ENCODE peak calls at places on chromosomes 11 and 22, in nine cellular contexts. One of them, this sample, is unnamed.
A peak's percentile ranks its signal among the peaks of the same experiment; 100 is the strongest.

GRCh38 chr11:57566564-57567209 is 785 bp downstream of the UBE2L6 start:
- DNase-seq in GM23338: no peak
- DNase-seq in lower lobe of right lung: no peak
- DNase-seq in CD4-positive, alpha-beta memory T cell: no peak
- DNase-seq in cardiac muscle cell: peak; percentile 10
- DNase-seq in IMR-90: no peak
- DNase-seq in BE2C: no peak
- DNase-seq in brain microvascular endothelial cell: no peak
- DNase-seq in left ventricle myocardium inferior: no peak
- DNase-seq in this sample: no peak

GRCh38 chr11:36469881-36470802 is 39.9 kb downstream of the TRAF6 start:
- DNase-seq in left ventricle myocardium inferior: no peak
- DNase-seq in IMR-90: peak; percentile 74
- DNase-seq in lower lobe of right lung: no peak
- DNase-seq in GM23338: no peak
- DNase-seq in BE2C: no peak
- DNase-seq in CD4-positive, alpha-beta memory T cell: no peak
- DNase-seq in cardiac muscle cell: peak; percentile 59
- DNase-seq in brain microvascular endothelial cell: peak; percentile 75
- DNase-seq in this sample: peak; percentile 81

GRCh38 chr11:76578655-76579046 is 91.9 kb downstream of the LRRC32 start:
- DNase-seq in left ventricle myocardium inferior: peak; percentile 68
- DNase-seq in IMR-90: no peak
- DNase-seq in brain microvascular endothelial cell: peak; percentile 80
- DNase-seq in lower lobe of right lung: peak; percentile 60
- DNase-seq in cardiac muscle cell: no peak
- DNase-seq in GM23338: peak; percentile 39
- DNase-seq in BE2C: no peak
- DNase-seq in CD4-positive, alpha-beta memory T cell: no peak
- DNase-seq in this sample: no peak

GRCh38 chr11:47020793-47021624 is 84.4 kb downstream of the CSTPP1 start:
- DNase-seq in left ventricle myocardium inferior: no peak
- DNase-seq in CD4-positive, alpha-beta memory T cell: no peak
- DNase-seq in lower lobe of right lung: no peak
- DNase-seq in GM23338: peak; percentile 35
- DNase-seq in BE2C: no peak
- DNase-seq in IMR-90: peak; percentile 27
- DNase-seq in brain microvascular endothelial cell: no peak
- DNase-seq in cardiac muscle cell: peak; percentile 32
- DNase-seq in this sample: peak; percentile 15

GRCh38 chr11:40425168-40425567 is 1034.3 kb downstream of the LRRC4C start:
- DNase-seq in lower lobe of right lung: no peak
- DNase-seq in cardiac muscle cell: no peak
- DNase-seq in brain microvascular endothelial cell: no peak
- DNase-seq in BE2C: no peak
- DNase-seq in left ventricle myocardium inferior: no peak
- DNase-seq in IMR-90: no peak
- DNase-seq in GM23338: peak; percentile 1
- DNase-seq in CD4-positive, alpha-beta memory T cell: no peak
- DNase-seq in this sample: no peak

GRCh38 chr22:50729391-50730012 is 8.5 kb upstream of the ACR start:
- DNase-seq in BE2C: no peak
- DNase-seq in cardiac muscle cell: no peak
- DNase-seq in lower lobe of right lung: peak; percentile 39
- DNase-seq in left ventricle myocardium inferior: peak; percentile 9
- DNase-seq in IMR-90: no peak
- DNase-seq in brain microvascular endothelial cell: no peak
- DNase-seq in GM23338: peak; percentile 30
- DNase-seq in CD4-positive, alpha-beta memory T cell: no peak
- DNase-seq in this sample: no peak

GRCh38 chr11:26230021-26230420 is 101.9 kb upstream of the ANO3 start:
- DNase-seq in left ventricle myocardium inferior: no peak
- DNase-seq in lower lobe of right lung: no peak
- DNase-seq in GM23338: no peak
- DNase-seq in brain microvascular endothelial cell: no peak
- DNase-seq in CD4-positive, alpha-beta memory T cell: no peak
- DNase-seq in BE2C: no peak
- DNase-seq in IMR-90: peak; percentile 35
- DNase-seq in cardiac muscle cell: peak; percentile 25
- DNase-seq in this sample: peak; percentile 43

GRCh38 chr11:8363924-8364323 is 100.2 kb upstream of the LMO1 start:
- DNase-seq in cardiac muscle cell: peak; percentile 59
- DNase-seq in brain microvascular endothelial cell: no peak
- DNase-seq in lower lobe of right lung: no peak
- DNase-seq in GM23338: no peak
- DNase-seq in CD4-positive, alpha-beta memory T cell: no peak
- DNase-seq in left ventricle myocardium inferior: no peak
- DNase-seq in BE2C: no peak
- DNase-seq in IMR-90: no peak
- DNase-seq in this sample: no peak

GRCh38 chr11:104073950-104074349 is 37.5 kb downstream of the DDI1 start:
- DNase-seq in cardiac muscle cell: no peak
- DNase-seq in CD4-positive, alpha-beta memory T cell: no peak
- DNase-seq in IMR-90: peak; percentile 58
- DNase-seq in BE2C: peak; percentile 9
- DNase-seq in GM23338: peak; percentile 23
- DNase-seq in left ventricle myocardium inferior: no peak
- DNase-seq in brain microvascular endothelial cell: peak; percentile 29
- DNase-seq in lower lobe of right lung: no peak
- DNase-seq in this sample: no peak

GRCh38 chr11:32092581-32093170 is 1.8 kb downstream of the RCN1 start:
- DNase-seq in IMR-90: no peak
- DNase-seq in brain microvascular endothelial cell: no peak
- DNase-seq in cardiac muscle cell: no peak
- DNase-seq in CD4-positive, alpha-beta memory T cell: no peak
- DNase-seq in BE2C: no peak
- DNase-seq in left ventricle myocardium inferior: no peak
- DNase-seq in lower lobe of right lung: no peak
- DNase-seq in GM23338: peak; percentile 51
- DNase-seq in this sample: no peak

GRCh38 chr11:33899383-33900037 is 7.6 kb upstream of the LMO2 start:
- DNase-seq in lower lobe of right lung: peak; percentile 55
- DNase-seq in IMR-90: peak; percentile 66
- DNase-seq in CD4-positive, alpha-beta memory T cell: no peak
- DNase-seq in GM23338: no peak
- DNase-seq in left ventricle myocardium inferior: peak; percentile 81
- DNase-seq in cardiac muscle cell: peak; percentile 93
- DNase-seq in BE2C: peak; percentile 46
- DNase-seq in brain microvascular endothelial cell: peak; percentile 74
- DNase-seq in this sample: peak; percentile 56

GRCh38 chr11:47327025-47327424 is 25.5 kb downstream of the MYBPC3 start:
- DNase-seq in CD4-positive, alpha-beta memory T cell: no peak
- DNase-seq in lower lobe of right lung: peak; percentile 26
- DNase-seq in cardiac muscle cell: no peak
- DNase-seq in IMR-90: no peak
- DNase-seq in left ventricle myocardium inferior: no peak
- DNase-seq in brain microvascular endothelial cell: no peak
- DNase-seq in BE2C: no peak
- DNase-seq in GM23338: no peak
- DNase-seq in this sample: no peak

GRCh38 chr22:49199224-49199623 is 628.4 kb downstream of the BRD1 start:
- DNase-seq in lower lobe of right lung: no peak
- DNase-seq in brain microvascular endothelial cell: no peak
- DNase-seq in GM23338: no peak
- DNase-seq in IMR-90: no peak
- DNase-seq in BE2C: no peak
- DNase-seq in CD4-positive, alpha-beta memory T cell: no peak
- DNase-seq in cardiac muscle cell: no peak
- DNase-seq in left ventricle myocardium inferior: no peak
- DNase-seq in this sample: no peak

GRCh38 chr11:92505689-92506088 is 281.1 kb downstream of the FAT3 start:
- DNase-seq in lower lobe of right lung: no peak
- DNase-seq in cardiac muscle cell: no peak
- DNase-seq in BE2C: no peak
- DNase-seq in brain microvascular endothelial cell: no peak
- DNase-seq in IMR-90: no peak
- DNase-seq in left ventricle myocardium inferior: no peak
- DNase-seq in CD4-positive, alpha-beta memory T cell: no peak
- DNase-seq in GM23338: no peak
- DNase-seq in this sample: no peak

GRCh38 chr11:108758458-108758857 is 93.6 kb downstream of the DDX10 start:
- DNase-seq in BE2C: no peak
- DNase-seq in brain microvascular endothelial cell: no peak
- DNase-seq in CD4-positive, alpha-beta memory T cell: no peak
- DNase-seq in GM23338: no peak
- DNase-seq in left ventricle myocardium inferior: no peak
- DNase-seq in IMR-90: peak; percentile 8
- DNase-seq in lower lobe of right lung: no peak
- DNase-seq in cardiac muscle cell: peak; percentile 76
- DNase-seq in this sample: no peak

GRCh38 chr11:86934263-86934932 is 20.8 kb downstream of the FZD4 start:
- DNase-seq in IMR-90: no peak
- DNase-seq in GM23338: no peak
- DNase-seq in BE2C: no peak
- DNase-seq in CD4-positive, alpha-beta memory T cell: no peak
- DNase-seq in left ventricle myocardium inferior: no peak
- DNase-seq in brain microvascular endothelial cell: no peak
- DNase-seq in cardiac muscle cell: no peak
- DNase-seq in lower lobe of right lung: no peak
- DNase-seq in this sample: no peak

GRCh38 chr22:26170795-26171194 is 1.5 kb downstream of the SEZ6L start:
- DNase-seq in IMR-90: no peak
- DNase-seq in cardiac muscle cell: no peak
- DNase-seq in left ventricle myocardium inferior: peak; percentile 13
- DNase-seq in BE2C: peak; percentile 26
- DNase-seq in lower lobe of right lung: no peak
- DNase-seq in brain microvascular endothelial cell: no peak
- DNase-seq in GM23338: peak; percentile 85
- DNase-seq in CD4-positive, alpha-beta memory T cell: no peak
- DNase-seq in this sample: no peak

GRCh38 chr22:26168199-26168915 is 905 bp upstream of the SEZ6L start:
- DNase-seq in brain microvascular endothelial cell: no peak
- DNase-seq in BE2C: peak; percentile 49
- DNase-seq in left ventricle myocardium inferior: no peak
- DNase-seq in GM23338: peak; percentile 54
- DNase-seq in IMR-90: no peak
- DNase-seq in cardiac muscle cell: no peak
- DNase-seq in CD4-positive, alpha-beta memory T cell: no peak
- DNase-seq in lower lobe of right lung: no peak
- DNase-seq in this sample: no peak

GRCh38 chr22:26169312-26170111 is at the start of gene SEZ6L:
- DNase-seq in BE2C: peak; percentile 84
- DNase-seq in IMR-90: no peak
- DNase-seq in lower lobe of right lung: peak; percentile 43
- DNase-seq in cardiac muscle cell: no peak
- DNase-seq in brain microvascular endothelial cell: no peak
- DNase-seq in left ventricle myocardium inferior: peak; percentile 22
- DNase-seq in GM23338: peak; percentile 79
- DNase-seq in CD4-positive, alpha-beta memory T cell: no peak
- DNase-seq in this sample: no peak

GRCh38 chr22:26170112-26170492 is 840 bp downstream of the SEZ6L start:
- DNase-seq in BE2C: peak; percentile 25
- DNase-seq in GM23338: peak; percentile 27
- DNase-seq in brain microvascular endothelial cell: no peak
- DNase-seq in lower lobe of right lung: no peak
- DNase-seq in CD4-positive, alpha-beta memory T cell: no peak
- DNase-seq in IMR-90: no peak
- DNase-seq in left ventricle myocardium inferior: no peak
- DNase-seq in cardiac muscle cell: no peak
- DNase-seq in this sample: no peak

GRCh38 chr22:26168934-26169311 is 339 bp upstream of the SEZ6L start:
- DNase-seq in CD4-positive, alpha-beta memory T cell: no peak
- DNase-seq in brain microvascular endothelial cell: no peak
- DNase-seq in left ventricle myocardium inferior: peak; percentile 13
- DNase-seq in GM23338: no peak
- DNase-seq in IMR-90: no peak
- DNase-seq in cardiac muscle cell: no peak
- DNase-seq in lower lobe of right lung: no peak
- DNase-seq in BE2C: no peak
- DNase-seq in this sample: no peak
- H3K4me3 ChIP-seq in CD4-positive, alpha-beta memory T cell: no peak overlapping the region
- H3K4me3 ChIP-seq in brain microvascular endothelial cell: no peak overlapping the region
- H3K4me3 ChIP-seq in left ventricle myocardium inferior: peak overlapping the region; percentile 65
- H3K4me3 ChIP-seq in GM23338: peak overlapping the region; percentile 85
- H3K4me3 ChIP-seq in IMR-90: no peak overlapping the region
- H3K4me3 ChIP-seq in cardiac muscle cell: peak overlapping the region; percentile 51
- H3K4me3 ChIP-seq in lower lobe of right lung: peak overlapping the region; percentile 40
- H3K4me3 ChIP-seq in BE2C: peak overlapping the region; percentile 72
- H3K4me3 ChIP-seq in this sample: no peak overlapping the region

GRCh38 chr22:37953062-37953436 is 352 bp downstream of the C22orf23 start:
- DNase-seq in CD4-positive, alpha-beta memory T cell: no peak
- DNase-seq in brain microvascular endothelial cell: no peak
- DNase-seq in lower lobe of right lung: no peak
- DNase-seq in cardiac muscle cell: no peak
- DNase-seq in left ventricle myocardium inferior: no peak
- DNase-seq in BE2C: no peak
- DNase-seq in IMR-90: no peak
- DNase-seq in GM23338: no peak
- DNase-seq in this sample: no peak
- H3K4me3 ChIP-seq in CD4-positive, alpha-beta memory T cell: peak overlapping the region; percentile 91
- H3K4me3 ChIP-seq in brain microvascular endothelial cell: peak overlapping the region; percentile 100
- H3K4me3 ChIP-seq in lower lobe of right lung: peak overlapping the region; percentile 98
- H3K4me3 ChIP-seq in cardiac muscle cell: peak overlapping the region; percentile 97
- H3K4me3 ChIP-seq in left ventricle myocardium inferior: peak overlapping the region; percentile 92
- H3K4me3 ChIP-seq in BE2C: peak overlapping the region; percentile 97
- H3K4me3 ChIP-seq in IMR-90: peak overlapping the region; percentile 80
- H3K4me3 ChIP-seq in GM23338: peak overlapping the region; percentile 98
- H3K4me3 ChIP-seq in this sample: peak overlapping the region; percentile 99

GRCh38 chr11:80320765-80321164 is 879.9 kb upstream of the TENM4 start:
- DNase-seq in CD4-positive, alpha-beta memory T cell: no peak
- DNase-seq in BE2C: no peak
- DNase-seq in brain microvascular endothelial cell: no peak
- DNase-seq in cardiac muscle cell: no peak
- DNase-seq in IMR-90: no peak
- DNase-seq in left ventricle myocardium inferior: no peak
- DNase-seq in lower lobe of right lung: no peak
- DNase-seq in GM23338: peak; percentile 52
- DNase-seq in this sample: no peak
- H3K4me3 ChIP-seq in CD4-positive, alpha-beta memory T cell: no peak overlapping the region
- H3K4me3 ChIP-seq in BE2C: no peak overlapping the region
- H3K4me3 ChIP-seq in brain microvascular endothelial cell: no peak overlapping the region
- H3K4me3 ChIP-seq in cardiac muscle cell: no peak overlapping the region
- H3K4me3 ChIP-seq in IMR-90: no peak overlapping the region
- H3K4me3 ChIP-seq in left ventricle myocardium inferior: no peak overlapping the region
- H3K4me3 ChIP-seq in lower lobe of right lung: no peak overlapping the region
- H3K4me3 ChIP-seq in GM23338: no peak overlapping the region
- H3K4me3 ChIP-seq in this sample: no peak overlapping the region

GRCh38 chr11:68535098-68535497 is 74.5 kb downstream of the PPP6R3 start:
- DNase-seq in IMR-90: no peak
- DNase-seq in lower lobe of right lung: no peak
- DNase-seq in CD4-positive, alpha-beta memory T cell: no peak
- DNase-seq in BE2C: peak; percentile 77
- DNase-seq in cardiac muscle cell: no peak
- DNase-seq in left ventricle myocardium inferior: no peak
- DNase-seq in GM23338: no peak
- DNase-seq in brain microvascular endothelial cell: no peak
- DNase-seq in this sample: no peak
- H3K4me3 ChIP-seq in IMR-90: no peak overlapping the region
- H3K4me3 ChIP-seq in lower lobe of right lung: no peak overlapping the region
- H3K4me3 ChIP-seq in CD4-positive, alpha-beta memory T cell: no peak overlapping the region
- H3K4me3 ChIP-seq in BE2C: no peak overlapping the region
- H3K4me3 ChIP-seq in cardiac muscle cell: no peak overlapping the region
- H3K4me3 ChIP-seq in left ventricle myocardium inferior: no peak overlapping the region
- H3K4me3 ChIP-seq in GM23338: no peak overlapping the region
- H3K4me3 ChIP-seq in brain microvascular endothelial cell: no peak overlapping the region
- H3K4me3 ChIP-seq in this sample: no peak overlapping the region

GRCh38 chr22:37212174-37212906 is at the start of gene SSTR3:
- DNase-seq in lower lobe of right lung: peak; percentile 32
- DNase-seq in left ventricle myocardium inferior: no peak
- DNase-seq in IMR-90: no peak
- DNase-seq in cardiac muscle cell: peak; percentile 48
- DNase-seq in BE2C: peak; percentile 58
- DNase-seq in brain microvascular endothelial cell: no peak
- DNase-seq in CD4-positive, alpha-beta memory T cell: no peak
- DNase-seq in GM23338: peak; percentile 59
- DNase-seq in this sample: peak; percentile 40
- H3K4me3 ChIP-seq in lower lobe of right lung: no peak within 1 kb of the TSS
- H3K4me3 ChIP-seq in left ventricle myocardium inferior: no peak within 1 kb of the TSS
- H3K4me3 ChIP-seq in IMR-90: no peak within 1 kb of the TSS
- H3K4me3 ChIP-seq in cardiac muscle cell: no peak within 1 kb of the TSS
- H3K4me3 ChIP-seq in BE2C: peak within 1 kb of the TSS; percentile 15
- H3K4me3 ChIP-seq in brain microvascular endothelial cell: no peak within 1 kb of the TSS
- H3K4me3 ChIP-seq in CD4-positive, alpha-beta memory T cell: no peak within 1 kb of the TSS
- H3K4me3 ChIP-seq in GM23338: peak within 1 kb of the TSS; percentile 41
- H3K4me3 ChIP-seq in this sample: no peak within 1 kb of the TSS